ENCODE peak calls at places on chromosomes 3 and 15, in seven cellular contexts. One of them, this sample, is unnamed.

GRCh38 chr15:25062551-25063430 is 108.0 kb downstream of the SNRPN start:
- DNase-seq in DND-41: no peak
- DNase-seq in IMR-90: no peak
- DNase-seq in H1: no peak
- DNase-seq in neuronal stem cell: no peak
- DNase-seq in OCI-LY7: no peak
- DNase-seq in H9: no peak
- DNase-seq in this sample: no peak

GRCh38 chr3:123388811-123389210 is 60.1 kb downstream of the ADCY5 start:
- DNase-seq in neuronal stem cell: no peak
- DNase-seq in IMR-90: no peak
- DNase-seq in H1: no peak
- DNase-seq in H9: no peak
- DNase-seq in DND-41: no peak
- DNase-seq in OCI-LY7: no peak
- DNase-seq in this sample: no peak

GRCh38 chr3:69250014-69250413 is 127.6 kb upstream of the LMOD3 start:
- DNase-seq in neuronal stem cell: peak; percentile 69
- DNase-seq in OCI-LY7: no peak
- DNase-seq in H9: peak; percentile 62
- DNase-seq in H1: no peak
- DNase-seq in IMR-90: no peak
- DNase-seq in DND-41: peak; percentile 12
- DNase-seq in this sample: no peak

GRCh38 chr3:111246967-111247760 is 175.5 kb downstream of the NECTIN3 start:
- DNase-seq in OCI-LY7: no peak
- DNase-seq in DND-41: no peak
- DNase-seq in H1: no peak
- DNase-seq in H9: no peak
- DNase-seq in neuronal stem cell: no peak
- DNase-seq in IMR-90: peak; percentile 91
- DNase-seq in this sample: no peak

GRCh38 chr3:168095611-168096209 is at the start of gene GOLIM4:
- DNase-seq in OCI-LY7: peak; percentile 96
- DNase-seq in H9: peak; percentile 96
- DNase-seq in IMR-90: peak; percentile 97
- DNase-seq in DND-41: no peak
- DNase-seq in H1: peak; percentile 80
- DNase-seq in neuronal stem cell: peak; percentile 91
- DNase-seq in this sample: peak; percentile 98

GRCh38 chr3:16546186-16547004 is 32.9 kb upstream of the RFTN1 start:
- DNase-seq in OCI-LY7: no peak
- DNase-seq in IMR-90: no peak
- DNase-seq in DND-41: no peak
- DNase-seq in neuronal stem cell: no peak
- DNase-seq in H1: no peak
- DNase-seq in H9: no peak
- DNase-seq in this sample: no peak

GRCh38 chr15:51750942-51751686 is at the start of gene TMOD2:
- DNase-seq in DND-41: peak; percentile 58
- DNase-seq in H1: no peak
- DNase-seq in H9: peak; percentile 65
- DNase-seq in OCI-LY7: no peak
- DNase-seq in IMR-90: peak; percentile 26
- DNase-seq in neuronal stem cell: peak; percentile 43
- DNase-seq in this sample: peak; percentile 64

GRCh38 chr15:100078511-100079220 is 263.1 kb downstream of the ADAMTS17 start:
- DNase-seq in H9: no peak
- DNase-seq in H1: no peak
- DNase-seq in IMR-90: no peak
- DNase-seq in DND-41: no peak
- DNase-seq in OCI-LY7: no peak
- DNase-seq in neuronal stem cell: no peak
- DNase-seq in this sample: no peak

GRCh38 chr15:28923726-28924280 is 38.0 kb downstream of the APBA2 start:
- DNase-seq in IMR-90: no peak
- DNase-seq in DND-41: no peak
- DNase-seq in H1: no peak
- DNase-seq in neuronal stem cell: no peak
- DNase-seq in H9: no peak
- DNase-seq in OCI-LY7: no peak
- DNase-seq in this sample: no peak

GRCh38 chr3:177893321-177893720 is 642.9 kb upstream of the KCNMB2 start:
- DNase-seq in H9: no peak
- DNase-seq in neuronal stem cell: no peak
- DNase-seq in IMR-90: no peak
- DNase-seq in H1: no peak
- DNase-seq in OCI-LY7: no peak
- DNase-seq in DND-41: no peak
- DNase-seq in this sample: no peak

GRCh38 chr3:126525853-126526667 is 2.1 kb downstream of the CHST13 start:
- DNase-seq in OCI-LY7: no peak
- DNase-seq in IMR-90: no peak
- DNase-seq in H1: no peak
- DNase-seq in DND-41: no peak
- DNase-seq in H9: no peak
- DNase-seq in neuronal stem cell: no peak
- DNase-seq in this sample: no peak

GRCh38 chr15:47422901-47423300 is 294.4 kb upstream of the SEMA6D start:
- DNase-seq in H1: no peak
- DNase-seq in IMR-90: peak; percentile 42
- DNase-seq in neuronal stem cell: no peak
- DNase-seq in DND-41: no peak
- DNase-seq in OCI-LY7: no peak
- DNase-seq in H9: no peak
- DNase-seq in this sample: no peak

GRCh38 chr3:138938877-138939562 is 7.9 kb downstream of the FOXL2 start:
- DNase-seq in OCI-LY7: no peak
- DNase-seq in neuronal stem cell: no peak
- DNase-seq in H9: no peak
- DNase-seq in DND-41: no peak
- DNase-seq in H1: no peak
- DNase-seq in IMR-90: no peak
- DNase-seq in this sample: no peak

DNA sequence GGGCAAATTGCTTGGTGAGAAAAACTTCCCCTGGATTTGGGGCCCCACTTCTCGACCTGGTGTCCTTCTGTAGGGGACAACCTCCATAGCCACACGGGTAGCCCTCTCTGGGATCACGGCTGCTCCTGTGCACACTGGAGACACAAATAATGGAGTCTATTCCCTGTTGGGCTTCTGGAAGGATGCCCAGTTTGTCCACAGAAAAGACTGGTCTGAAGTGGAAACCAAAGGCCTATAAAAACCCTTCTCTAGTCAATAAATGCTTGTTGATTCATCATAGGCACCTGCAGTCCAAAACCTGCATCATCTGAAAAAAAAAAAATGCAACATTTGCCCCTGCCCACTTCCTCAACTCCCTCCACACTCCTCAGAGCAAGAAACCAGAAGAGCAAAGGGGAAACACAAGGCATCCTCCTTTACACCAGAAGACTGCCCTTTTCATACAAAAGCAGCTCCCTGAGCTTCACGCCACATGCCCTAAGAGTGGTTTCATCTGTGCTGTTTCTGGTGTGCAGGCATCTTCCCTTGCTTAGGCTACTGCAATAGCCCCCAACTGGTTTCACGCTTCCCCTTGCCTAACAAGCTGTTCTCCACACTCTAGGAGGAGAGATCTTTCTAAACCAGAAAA is 36.3 kb downstream of the SRGAP3 start:
- DNase-seq in OCI-LY7: no peak
- DNase-seq in DND-41: no peak
- DNase-seq in H9: no peak
- DNase-seq in H1: no peak
- DNase-seq in neuronal stem cell: no peak
- DNase-seq in IMR-90: no peak
- DNase-seq in this sample: no peak
- H3K4me2 ChIP-seq in OCI-LY7: no peak overlapping the region
- H3K4me2 ChIP-seq in DND-41: no peak overlapping the region
- H3K4me2 ChIP-seq in H9: no peak overlapping the region
- H3K4me2 ChIP-seq in H1: no peak overlapping the region
- H3K4me2 ChIP-seq in neuronal stem cell: no peak overlapping the region
- H3K4me2 ChIP-seq in IMR-90: no peak overlapping the region
- H3K4me2 ChIP-seq in this sample: no peak overlapping the region

GRCh38 chr3:25485673-25486072 is 57.6 kb downstream of the RARB start:
- DNase-seq in neuronal stem cell: no peak
- DNase-seq in H1: no peak
- DNase-seq in H9: no peak
- DNase-seq in OCI-LY7: no peak
- DNase-seq in IMR-90: no peak
- DNase-seq in DND-41: no peak
- DNase-seq in this sample: no peak

GRCh38 chr3:25486932-25487331 is 58.9 kb downstream of the RARB start:
- DNase-seq in H9: no peak
- DNase-seq in OCI-LY7: no peak
- DNase-seq in neuronal stem cell: no peak
- DNase-seq in IMR-90: no peak
- DNase-seq in DND-41: no peak
- DNase-seq in H1: no peak
- DNase-seq in this sample: no peak

GRCh38 chr3:25493786-25494185 is 65.7 kb downstream of the RARB start:
- DNase-seq in H1: no peak
- DNase-seq in OCI-LY7: no peak
- DNase-seq in H9: no peak
- DNase-seq in neuronal stem cell: no peak
- DNase-seq in IMR-90: peak; percentile 61
- DNase-seq in DND-41: no peak
- DNase-seq in this sample: no peak

GRCh38 chr3:25493246-25493645 is 65.2 kb downstream of the RARB start:
- DNase-seq in DND-41: no peak
- DNase-seq in IMR-90: no peak
- DNase-seq in neuronal stem cell: no peak
- DNase-seq in H1: no peak
- DNase-seq in OCI-LY7: no peak
- DNase-seq in H9: no peak
- DNase-seq in this sample: no peak

GRCh38 chr3:25489858-25490591 is 62.0 kb downstream of the RARB start:
- DNase-seq in neuronal stem cell: no peak
- DNase-seq in IMR-90: no peak
- DNase-seq in H9: no peak
- DNase-seq in OCI-LY7: no peak
- DNase-seq in H1: no peak
- DNase-seq in DND-41: no peak
- DNase-seq in this sample: no peak
- H3K4me1 ChIP-seq in neuronal stem cell: no peaks in the 10 kb centered on the region
- H3K4me1 ChIP-seq in IMR-90: no peaks in the 10 kb centered on the region
- H3K4me1 ChIP-seq in H9: no peaks in the 10 kb centered on the region
- H3K4me1 ChIP-seq in OCI-LY7: no peaks in the 10 kb centered on the region
- H3K4me1 ChIP-seq in H1: no peaks in the 10 kb centered on the region
- H3K4me1 ChIP-seq in DND-41: no peaks in the 10 kb centered on the region
- H3K4me1 ChIP-seq in this sample: no peaks in the 10 kb centered on the region

DNA sequence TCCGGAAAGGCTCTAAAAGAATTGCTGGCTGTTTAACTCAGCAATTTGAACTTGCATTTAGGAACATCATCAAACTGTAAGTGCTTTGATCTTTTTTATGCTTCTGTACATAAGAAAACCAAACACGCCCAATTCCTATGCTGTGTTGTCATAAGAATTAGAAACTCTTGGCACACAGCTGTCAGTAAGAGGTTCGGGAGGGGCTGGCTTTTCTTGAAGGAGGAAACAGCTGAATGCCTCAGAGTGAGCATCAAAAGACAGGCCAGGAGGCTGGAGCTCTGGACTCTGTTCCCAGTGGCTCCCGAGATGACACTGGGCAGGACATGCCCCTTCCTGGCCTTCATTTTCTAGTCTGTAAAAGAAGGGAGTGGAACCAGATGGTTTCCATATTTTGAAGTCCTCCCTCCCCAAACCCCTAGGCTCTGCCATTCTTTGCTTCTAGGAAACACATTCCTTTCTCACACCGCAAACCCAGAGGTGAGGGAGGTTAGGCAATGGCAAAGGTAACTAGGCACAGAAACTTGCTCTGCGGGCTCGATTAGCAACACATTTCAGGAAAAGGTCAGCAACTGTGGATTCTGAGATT is 73.8 kb upstream of the DLG1 start:
- DNase-seq in IMR-90: peak; percentile 87
- DNase-seq in H1: no peak
- DNase-seq in H9: no peak
- DNase-seq in DND-41: no peak
- DNase-seq in neuronal stem cell: no peak
- DNase-seq in OCI-LY7: no peak
- DNase-seq in this sample: no peak
- H3K4me2 ChIP-seq in IMR-90: peak overlapping the region; percentile 18
- H3K4me2 ChIP-seq in H1: no peak overlapping the region
- H3K4me2 ChIP-seq in H9: no peak overlapping the region
- H3K4me2 ChIP-seq in DND-41: no peak overlapping the region
- H3K4me2 ChIP-seq in neuronal stem cell: no peak overlapping the region
- H3K4me2 ChIP-seq in OCI-LY7: no peak overlapping the region
- H3K4me2 ChIP-seq in this sample: no peak overlapping the region

GRCh38 chr15:67173786-67174185 is 80.7 kb downstream of the AAGAB start:
- DNase-seq in neuronal stem cell: no peak
- DNase-seq in H1: no peak
- DNase-seq in H9: no peak
- DNase-seq in OCI-LY7: no peak
- DNase-seq in DND-41: no peak
- DNase-seq in IMR-90: no peak
- DNase-seq in this sample: no peak

GRCh38 chr15:67174446-67174845 is 80.0 kb downstream of the AAGAB start:
- DNase-seq in DND-41: no peak
- DNase-seq in IMR-90: no peak
- DNase-seq in H1: no peak
- DNase-seq in OCI-LY7: no peak
- DNase-seq in H9: no peak
- DNase-seq in neuronal stem cell: no peak
- DNase-seq in this sample: no peak

GRCh38 chr15:67176195-67176971 is 78.1 kb downstream of the AAGAB start:
- DNase-seq in neuronal stem cell: no peak
- DNase-seq in H1: no peak
- DNase-seq in DND-41: no peak
- DNase-seq in H9: no peak
- DNase-seq in OCI-LY7: no peak
- DNase-seq in IMR-90: no peak
- DNase-seq in this sample: no peak

GRCh38 chr15:67175643-67176071 is 78.8 kb downstream of the AAGAB start:
- DNase-seq in DND-41: no peak
- DNase-seq in neuronal stem cell: no peak
- DNase-seq in IMR-90: peak; percentile 69
- DNase-seq in OCI-LY7: no peak
- DNase-seq in H1: no peak
- DNase-seq in H9: no peak
- DNase-seq in this sample: no peak

DNA sequence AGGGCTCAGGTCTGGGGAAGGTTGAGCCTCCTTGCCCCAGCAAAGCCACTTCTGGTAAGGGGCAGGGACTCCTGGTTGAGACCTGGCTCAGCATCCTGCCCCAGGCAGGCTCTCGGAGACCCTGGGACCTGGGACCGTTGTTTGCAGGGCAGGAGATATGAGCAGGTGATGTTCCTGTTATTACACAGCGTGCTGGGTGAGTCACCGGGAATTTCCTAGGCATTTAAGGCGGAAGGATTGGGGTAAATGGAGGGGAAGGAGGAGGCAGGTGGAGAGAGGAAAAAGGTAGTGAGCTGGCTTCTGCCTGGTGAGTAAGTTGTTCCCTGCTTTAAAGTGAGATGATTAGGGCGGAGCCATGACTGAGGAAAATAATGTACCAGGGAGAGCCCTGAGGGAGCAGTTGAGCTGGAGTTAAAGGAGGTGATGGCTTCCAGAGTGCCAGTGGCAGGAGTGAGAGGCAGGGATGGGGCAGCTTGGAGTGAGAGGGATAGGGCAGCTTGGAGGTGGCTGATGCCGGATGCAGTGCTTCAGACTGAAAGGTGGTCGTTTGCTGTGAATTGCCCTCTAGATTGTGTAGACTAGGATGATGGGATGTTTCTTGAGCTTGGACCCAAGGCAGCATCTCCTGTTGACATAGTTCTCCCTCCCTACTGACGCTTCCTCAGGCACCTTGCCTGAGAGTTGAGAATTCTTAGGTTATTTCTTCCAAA is 79.4 kb downstream of the AAGAB start:
- DNase-seq in OCI-LY7: peak; percentile 27
- DNase-seq in DND-41: no peak
- DNase-seq in H9: no peak
- DNase-seq in IMR-90: peak; percentile 68
- DNase-seq in neuronal stem cell: no peak
- DNase-seq in H1: no peak
- DNase-seq in this sample: no peak
- H3K4me1 ChIP-seq in OCI-LY7: peaks cover 14% of the 10 kb centered on the region
- H3K4me1 ChIP-seq in DND-41: no peaks in the 10 kb centered on the region
- H3K4me1 ChIP-seq in H9: peaks cover 11% of the 10 kb centered on the region
- H3K4me1 ChIP-seq in IMR-90: peaks cover 76% of the 10 kb centered on the region
- H3K4me1 ChIP-seq in neuronal stem cell: peaks cover 13% of the 10 kb centered on the region
- H3K4me1 ChIP-seq in H1: peaks cover 4% of the 10 kb centered on the region
- H3K4me1 ChIP-seq in this sample: no peaks in the 10 kb centered on the region

This sample was measured in Karpas-422.